ENCODE peak calls at places on chromosome 20, in nine cellular contexts. T is lower lobe of right lung, P is neural progenitor cell, O is heart right ventricle, W is astrocyte, Z is IMR-90, Y is cardiac fibroblast, V is AG04450, L is brain microvascular endothelial cell. E is an unnamed sample.

GRCh38 chr20:62860924-62861691 is 514 bp downstream of the TCFL5 start:
- DNase-seq in O (no peak), V (no peak), Y (no peak), P (peak; percentile 65), Z (no peak), T (no peak), W (no peak), L (no peak), E (peak; percentile 53)

GRCh38 chr20:24698189-24698588 is 228.8 kb downstream of the SYNDIG1 start:
- DNase-seq in Y (no peak), V (no peak), L (no peak), T (no peak), P (no peak), W (no peak), Z (no peak), O (no peak), E (no peak)

GRCh38 chr20:23270427-23270911 is 80.1 kb upstream of the NXT1 start:
- DNase-seq in W (peak; percentile 87), O (no peak), T (no peak), Y (peak; percentile 90), L (peak; percentile 99), V (peak; percentile 51), P (no peak), Z (peak; percentile 90), E (no peak)

GRCh38 chr20:53769041-53769440 is 175.4 kb upstream of the ZNF217 start:
- DNase-seq in O (no peak), L (peak; percentile 18), P (no peak), V (no peak), Y (peak; percentile 26), T (no peak), Z (peak; percentile 71), W (no peak), E (no peak)

GRCh38 chr20:14481863-14482262 is 144.5 kb upstream of the FLRT3 start:
- DNase-seq in Z (peak; percentile 92), Y (peak; percentile 46), W (peak; percentile 45), P (no peak), L (peak; percentile 78), O (no peak), T (no peak), V (peak; percentile 48), E (no peak)

GRCh38 chr20:53768329-53768728 is 174.7 kb upstream of the ZNF217 start:
- DNase-seq in P (peak; percentile 70), O (no peak), V (no peak), Z (no peak), T (no peak), W (no peak), Y (no peak), L (no peak), E (no peak)

GRCh38 chr20:8153281-8153908 is 21.3 kb downstream of the PLCB1 start:
- DNase-seq in Y (peak; percentile 64), O (no peak), W (no peak), Z (peak; percentile 27), P (no peak), L (peak; percentile 60), T (no peak), V (no peak), E (no peak)

GRCh38 chr20:24132246-24132645 is 143.7 kb upstream of the GGTLC1 start:
- DNase-seq in Z (no peak), Y (no peak), V (no peak), T (no peak), L (no peak), O (no peak), P (no peak), W (no peak), E (no peak)

GRCh38 chr20:14963262-14963663 is 625.9 kb upstream of the FLRT3 start:
- DNase-seq in V (no peak), L (peak; percentile 23), Y (peak; percentile 7), O (no peak), W (peak; percentile 36), P (peak; percentile 29), T (no peak), Z (no peak), E (no peak)

GRCh38 chr20:61756966-61757677 is 308.6 kb downstream of the TAF4 start:
- DNase-seq in V (no peak), L (no peak), T (peak; percentile 10), Y (no peak), P (no peak), Z (no peak), W (no peak), O (no peak), E (no peak)

GRCh38 chr20:10550204-10551118 is 115.4 kb downstream of the SLX4IP start:
- DNase-seq in Y (no peak), P (no peak), Z (no peak), L (no peak), O (no peak), V (no peak), T (no peak), W (no peak), E (no peak)

GRCh38 chr20:9478801-9479200 is 35.6 kb upstream of the LAMP5 start:
- DNase-seq in W (no peak), Y (no peak), L (no peak), P (no peak), Z (no peak), T (no peak), O (no peak), V (no peak), E (no peak)

GRCh38 chr20:58195047-58195446 is 33.4 kb downstream of the ANKRD60 start:
- DNase-seq in T (no peak), V (no peak), P (no peak), L (no peak), Y (no peak), O (no peak), Z (no peak), W (no peak), E (no peak)

GRCh38 chr20:47962286-47962685 is 177.0 kb upstream of the SULF2 start:
- DNase-seq in L (no peak), Y (no peak), Z (no peak), V (no peak), T (no peak), O (no peak), W (no peak), P (no peak), E (no peak)

GRCh38 chr20:24955045-24955444 is 6.0 kb downstream of the CST7 start:
- DNase-seq in T (peak; percentile 16), Y (no peak), V (no peak), O (no peak), Z (no peak), W (no peak), L (no peak), P (no peak), E (no peak)

GRCh38 chr20:23646106-23646958 is 8.6 kb upstream of the CST3 start:
- DNase-seq in W (no peak), L (no peak), Z (no peak), P (no peak), V (no peak), T (no peak), Y (no peak), O (no peak), E (no peak)

GRCh38 chr20:52425253-52425652 is 233.7 kb upstream of the ZFP64 start:
- DNase-seq in O (no peak), W (no peak), Y (no peak), P (no peak), T (no peak), V (no peak), Z (peak; percentile 6), L (no peak), E (no peak)

GRCh38 chr20:41181567-41181966 is 44.2 kb downstream of the PLCG1 start:
- DNase-seq in V (no peak), P (no peak), T (peak; percentile 9), L (no peak), Y (no peak), Z (no peak), O (no peak), W (no peak), E (no peak)

GRCh38 chr20:20085071-20085470 is 32.7 kb downstream of the CFAP61 start:
- DNase-seq in P (no peak), T (no peak), Z (no peak), W (no peak), Y (no peak), V (no peak), O (peak; percentile 67), L (no peak), E (no peak)
- TF ChIP-seq CTCF in P (no peak), T (no peak), Z (no peak), W (no peak), Y (no peak), V (no peak), O (no peak), L (no peak), E (no peak)

GRCh38 chr20:49646126-49646525 is 67.6 kb downstream of the B4GALT5 start:
- DNase-seq in O (no peak), Y (no peak), L (peak; percentile 77), V (peak; percentile 42), T (no peak), Z (peak; percentile 91), W (peak; percentile 76), P (no peak), E (no peak)
- TF ChIP-seq CTCF in O (no peak), Y (no peak), L (no peak), V (no peak), T (no peak), Z (no peak), W (no peak), P (no peak), E (no peak)

DNA sequence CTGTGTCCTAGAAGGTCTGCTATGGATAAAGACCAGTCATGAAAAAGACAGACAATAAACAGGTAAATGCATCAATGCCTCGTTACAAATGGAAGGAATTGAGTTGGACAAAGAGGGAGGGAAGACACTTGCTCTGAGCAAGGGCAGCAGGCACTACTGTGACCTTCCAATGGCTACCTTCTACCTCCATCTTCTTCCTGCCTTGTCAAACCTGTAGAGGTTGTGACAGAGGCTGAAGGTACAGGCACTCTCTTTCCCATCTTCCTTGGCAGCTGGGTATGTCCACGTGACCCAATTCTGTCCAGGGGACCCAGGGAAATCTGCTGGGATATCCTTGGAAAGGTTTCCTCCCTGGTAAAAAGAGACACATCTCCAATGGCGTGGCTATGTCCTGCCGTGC is 274.8 kb downstream of the TFAP2C start:
- DNase-seq in V (no peak), P (no peak), L (no peak), W (no peak), O (no peak), T (no peak), Y (no peak), Z (no peak), E (no peak)
- TF ChIP-seq CTCF in V (no peak), P (no peak), L (no peak), W (no peak), O (no peak), T (no peak), Y (no peak), Z (no peak), E (no peak)

GRCh38 chr20:45959956-45960630 is 11.9 kb downstream of the ZNF335 start:
- DNase-seq in L (no peak), P (no peak), Z (no peak), W (no peak), T (peak; percentile 25), O (no peak), V (no peak), Y (no peak), E (no peak)

GRCh38 chr20:45962031-45962755 is 9.8 kb downstream of the ZNF335 start:
- DNase-seq in O (no peak), T (peak; percentile 32), P (no peak), Z (no peak), L (no peak), Y (no peak), W (no peak), V (no peak), E (no peak)

GRCh38 chr20:45964024-45964423 is 8.0 kb downstream of the ZNF335 start:
- DNase-seq in V (no peak), T (peak; percentile 34), P (no peak), Y (no peak), O (no peak), L (no peak), Z (no peak), W (no peak), E (no peak)

GRCh38 chr20:45965169-45966002 is 6.6 kb downstream of the ZNF335 start:
- DNase-seq in O (no peak), L (no peak), Z (no peak), Y (no peak), W (no peak), V (no peak), T (peak; percentile 37), P (no peak), E (no peak)

GRCh38 chr20:45963059-45964011 is 8.7 kb downstream of the ZNF335 start:
- DNase-seq in P (peak; percentile 67), Y (peak; percentile 56), L (peak; percentile 12), W (no peak), Z (peak; percentile 33), T (peak; percentile 41), O (no peak), V (no peak), E (no peak)
- TF ChIP-seq CTCF in P (peak; percentile 51), Y (no peak), L (peak; percentile 49), W (no peak), Z (peak; percentile 29), T (peak; percentile 30), O (no peak), V (peak; percentile 37), E (no peak)